ENCODE peak calls at places on chromosomes 5 and 9, in four cellular contexts. One of them, this sample, is unnamed.

GRCh38 chr5:136840601-136841000 is 475.3 kb upstream of the TRPC7 start:
- DNase-seq in HEK293T: no peak
- DNase-seq in EH: no peak
- DNase-seq in fibroblast of lung: no peak
- DNase-seq in this sample: no peak

GRCh38 chr5:54774281-54775171 is 210.9 kb downstream of the ESM1 start:
- DNase-seq in HEK293T: no peak
- DNase-seq in EH: peak
- DNase-seq in fibroblast of lung: no peak
- DNase-seq in this sample: no peak

GRCh38 chr9:89660286-89660685 is 55.5 kb downstream of the GADD45G start:
- DNase-seq in HEK293T: no peak
- DNase-seq in EH: no peak
- DNase-seq in fibroblast of lung: no peak
- DNase-seq in this sample: no peak

GRCh38 chr5:74766348-74766886 is 500 bp downstream of the GFM2 start:
- DNase-seq in HEK293T: peak
- DNase-seq in EH: peak
- DNase-seq in fibroblast of lung: peak
- DNase-seq in this sample: peak

GRCh38 chr5:146079695-146080361 is 25.5 kb downstream of the PLAC8L1 start:
- DNase-seq in HEK293T: no peak
- DNase-seq in EH: no peak
- DNase-seq in fibroblast of lung: peak
- DNase-seq in this sample: peak

GRCh38 chr9:19677929-19678328 is 110.9 kb downstream of the SLC24A2 start:
- DNase-seq in HEK293T: no peak
- DNase-seq in EH: no peak
- DNase-seq in fibroblast of lung: no peak
- DNase-seq in this sample: no peak

GRCh38 chr5:945691-946541 is 53.2 kb downstream of the TRIP13 start:
- DNase-seq in HEK293T: no peak
- DNase-seq in EH: no peak
- DNase-seq in fibroblast of lung: no peak
- DNase-seq in this sample: no peak

GRCh38 chr5:39092581-39093350 is 18.6 kb upstream of the RICTOR start:
- DNase-seq in HEK293T: no peak
- DNase-seq in EH: peak
- DNase-seq in fibroblast of lung: peak
- DNase-seq in this sample: no peak

GRCh38 chr9:38382141-38382540 is 10.4 kb upstream of the ALDH1B1 start:
- DNase-seq in HEK293T: no peak
- DNase-seq in EH: no peak
- DNase-seq in fibroblast of lung: no peak
- DNase-seq in this sample: no peak

GRCh38 chr5:144436007-144436406 is 265.3 kb downstream of the KCTD16 start:
- DNase-seq in HEK293T: no peak
- DNase-seq in EH: no peak
- DNase-seq in fibroblast of lung: no peak
- DNase-seq in this sample: no peak

GRCh38 chr9:912776-913175 is 63.7 kb upstream of the DMRT3 start:
- DNase-seq in HEK293T: no peak
- DNase-seq in EH: no peak
- DNase-seq in fibroblast of lung: no peak
- DNase-seq in this sample: no peak

GRCh38 chr9:96450613-96451544 is 910 bp downstream of the HABP4 start:
- DNase-seq in HEK293T: peak
- DNase-seq in EH: peak
- DNase-seq in fibroblast of lung: peak
- DNase-seq in this sample: peak

GRCh38 chr9:132214027-132214622 is 52.3 kb downstream of the NTNG2 start:
- DNase-seq in HEK293T: peak
- DNase-seq in EH: peak
- DNase-seq in fibroblast of lung: peak
- DNase-seq in this sample: no peak

GRCh38 chr5:176542135-176542595 is 5.0 kb upstream of the RNF44 start:
- DNase-seq in HEK293T: no peak
- DNase-seq in EH: no peak
- DNase-seq in fibroblast of lung: no peak
- DNase-seq in this sample: peak

GRCh38 chr5:15914603-15915002 is 265.0 kb downstream of the MARCHF11 start:
- DNase-seq in HEK293T: no peak
- DNase-seq in EH: peak
- DNase-seq in fibroblast of lung: no peak
- DNase-seq in this sample: no peak